ENCODE peak calls at places on chromosomes 16 and 17, in five cellular contexts. Z is GM12878, R is A549, D is K562, K is HepG2. H is an unnamed sample.

GRCh38 chr17:55348749-55349354 is 72.8 kb downstream of the MMD start:
- DNase-seq in Z (no peak), R (peak), D (peak), K (peak), H (peak)

GRCh38 chr16:22678311-22678710 is 135.7 kb upstream of the HS3ST2 start:
- DNase-seq in Z (no peak), R (no peak), D (no peak), K (no peak), H (no peak)

GRCh38 chr17:68612228-68612922 is 11.2 kb upstream of the FAM20A start:
- DNase-seq in Z (no peak), R (no peak), D (no peak), K (no peak), H (no peak)

GRCh38 chr16:72066747-72067146 is 3.7 kb downstream of the HPR start:
- DNase-seq in Z (no peak), R (peak), D (peak), K (peak), H (no peak)

GRCh38 chr16:30185683-30186421 is 2.5 kb downstream of the CORO1A start:
- DNase-seq in Z (peak), R (no peak), D (no peak), K (no peak), H (no peak)

GRCh38 chr17:70344356-70345060 is 175.2 kb downstream of the KCNJ2 start:
- DNase-seq in Z (no peak), R (no peak), D (no peak), K (no peak), H (no peak)

GRCh38 chr17:3888343-3889171 is 4.3 kb downstream of the CAMKK1 start:
- DNase-seq in Z (no peak), R (no peak), D (peak), K (no peak), H (peak)

GRCh38 chr16:86491643-86492030 is 18.7 kb upstream of the FOXF1 start:
- DNase-seq in Z (no peak), R (no peak), D (no peak), K (no peak), H (no peak)

GRCh38 chr17:82110298-82110697 is 12.3 kb upstream of the FASN start:
- DNase-seq in Z (no peak), R (no peak), D (no peak), K (peak), H (no peak)

GRCh38 chr17:33562792-33563191 is 269.7 kb upstream of the ASIC2 start:
- DNase-seq in Z (no peak), R (no peak), D (no peak), K (no peak), H (peak)

GRCh38 chr17:18235743-18236256 is 10.4 kb downstream of the LLGL1 start:
- DNase-seq in Z (no peak), R (no peak), D (no peak), K (no peak), H (no peak)

GRCh38 chr16:25109643-25110042 is 1.9 kb upstream of the LCMT1 start:
- DNase-seq in Z (no peak), R (peak), D (no peak), K (peak), H (no peak)

GRCh38 chr16:56315955-56316354 is 109.4 kb downstream of the AMFR start:
- DNase-seq in Z (no peak), R (no peak), D (no peak), K (no peak), H (no peak)

GRCh38 chr17:50318551-50319310 is 27.2 kb upstream of the XYLT2 start:
- DNase-seq in Z (no peak), R (no peak), D (no peak), K (no peak), H (no peak)

GRCh38 chr17:16986391-16986790 is 14.5 kb upstream of the TNFRSF13B start:
- DNase-seq in Z (no peak), R (no peak), D (no peak), K (no peak), H (no peak)

GRCh38 chr16:88781140-88782077 is 3.6 kb downstream of the PIEZO1 start:
- DNase-seq in Z (no peak), R (no peak), D (no peak), K (no peak), H (no peak)

GRCh38 chr17:48868916-48869500 is 23.6 kb upstream of the ATP5MC1 start:
- DNase-seq in Z (no peak), R (no peak), D (no peak), K (no peak), H (no peak)

GRCh38 chr16:87834668-87835473 is 34.4 kb downstream of the SLC7A5 start:
- DNase-seq in Z (no peak), R (peak), D (no peak), K (no peak), H (no peak)

GRCh38 chr17:4087911-4088693 is 54.7 kb downstream of the ZZEF1 start:
- DNase-seq in Z (no peak), R (no peak), D (no peak), K (no peak), H (no peak)

GRCh38 chr17:81715107-81715871 is 3.2 kb downstream of the SLC25A10 start:
- DNase-seq in Z (no peak), R (no peak), D (no peak), K (no peak), H (no peak)

GRCh38 chr16:67181346-67181745 is 2.4 kb downstream of the MATCAP1 start:
- DNase-seq in Z (no peak), R (no peak), D (no peak), K (no peak), H (no peak)

GRCh38 chr16:4792951-4793513 is 2.1 kb upstream of the SMIM22 start:
- DNase-seq in Z (no peak), R (no peak), D (no peak), K (peak), H (no peak)

GRCh38 chr16:53878216-53878615 is 174.3 kb downstream of the FTO start:
- DNase-seq in Z (no peak), R (no peak), D (no peak), K (no peak), H (no peak)

GRCh38 chr17:2366747-2367494 is 29.6 kb downstream of the SGSM2 start:
- DNase-seq in Z (no peak), R (peak), D (peak), K (no peak), H (peak)

GRCh38 chr16:82031116-82032084 is 3.7 kb upstream of the HSD17B2 start:
- DNase-seq in Z (no peak), R (peak), D (peak), K (peak), H (no peak)

GRCh38 chr16:54370653-54371052 is 84.1 kb upstream of the IRX3 start:
- DNase-seq in Z (no peak), R (no peak), D (peak), K (no peak), H (no peak)

GRCh38 chr16:84823926-84824325 is 4.1 kb downstream of the CRISPLD2 start:
- DNase-seq in Z (no peak), R (no peak), D (no peak), K (no peak), H (no peak)

GRCh38 chr17:31588034-31588433 is 196.6 kb downstream of the RAB11FIP4 start:
- DNase-seq in Z (no peak), R (no peak), D (no peak), K (no peak), H (no peak)

GRCh38 chr17:8294814-8295316 is 335 bp downstream of the SLC25A35 start:
- DNase-seq in Z (no peak), R (no peak), D (no peak), K (no peak), H (no peak)
- TF ChIP-seq ESRRA in Z (no peak), R (no peak), D (no peak), K (no peak), H (no peak)

DNA sequence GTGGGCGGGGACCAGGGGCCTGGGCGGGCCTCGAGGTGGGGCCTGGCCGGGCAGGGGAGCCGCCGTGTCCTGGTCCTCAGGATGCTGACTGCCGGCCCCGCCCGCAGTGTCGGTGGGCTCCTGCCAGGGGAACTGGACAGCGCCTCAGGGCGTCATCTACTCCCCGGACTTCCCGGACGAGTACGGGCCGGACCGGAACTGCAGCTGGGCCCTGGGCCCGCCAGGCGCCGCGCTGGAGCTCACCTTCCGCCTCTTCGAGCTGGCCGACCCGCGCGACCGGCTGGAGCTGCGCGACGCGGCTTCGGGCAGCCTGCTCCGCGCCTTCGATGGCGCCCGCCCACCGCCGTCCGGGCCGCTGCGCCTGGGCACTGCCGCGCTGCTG is 2.4 kb upstream of the PAQR4 start:
- DNase-seq in Z (no peak), R (no peak), D (no peak), K (no peak), H (peak)
- TF ChIP-seq ESRRA in Z (no peak), R (no peak), D (no peak), K (no peak), H (no peak)

DNA sequence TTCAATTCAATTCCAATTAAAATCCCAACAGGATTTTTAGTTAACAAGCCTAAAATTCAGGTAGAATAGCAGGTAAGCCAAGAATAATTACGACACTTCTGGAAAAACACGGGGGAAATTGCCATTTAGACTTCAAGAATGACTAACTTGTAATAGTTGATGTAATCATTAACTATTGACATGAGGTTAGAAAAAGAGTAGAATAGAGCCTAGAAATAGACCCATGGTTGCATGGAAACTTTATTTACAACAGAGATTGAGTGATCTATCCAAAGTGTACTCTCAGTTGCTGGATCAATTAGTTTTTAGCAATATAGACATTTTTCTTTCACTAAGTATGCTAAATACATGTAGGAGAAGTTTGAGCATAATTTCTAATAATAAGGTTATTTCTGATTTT is 3.6 kb upstream of the SLC13A5 start:
- DNase-seq in Z (no peak), R (no peak), D (no peak), K (peak), H (no peak)
- TF ChIP-seq ESRRA in Z (no peak), R (no peak), D (no peak), K (no peak), H (no peak)

GRCh38 chr17:74839955-74840354 is 19.7 kb downstream of the GRIN2C start:
- DNase-seq in Z (no peak), R (no peak), D (no peak), K (no peak), H (no peak)

GRCh38 chr17:74836691-74837467 is 22.8 kb downstream of the GRIN2C start:
- DNase-seq in Z (no peak), R (no peak), D (no peak), K (no peak), H (no peak)

GRCh38 chr17:74840500-74840899 is 19.2 kb downstream of the GRIN2C start:
- DNase-seq in Z (no peak), R (no peak), D (no peak), K (no peak), H (no peak)

GRCh38 chr17:74836191-74836590 is 23.5 kb downstream of the GRIN2C start:
- DNase-seq in Z (no peak), R (no peak), D (no peak), K (no peak), H (no peak)

DNA sequence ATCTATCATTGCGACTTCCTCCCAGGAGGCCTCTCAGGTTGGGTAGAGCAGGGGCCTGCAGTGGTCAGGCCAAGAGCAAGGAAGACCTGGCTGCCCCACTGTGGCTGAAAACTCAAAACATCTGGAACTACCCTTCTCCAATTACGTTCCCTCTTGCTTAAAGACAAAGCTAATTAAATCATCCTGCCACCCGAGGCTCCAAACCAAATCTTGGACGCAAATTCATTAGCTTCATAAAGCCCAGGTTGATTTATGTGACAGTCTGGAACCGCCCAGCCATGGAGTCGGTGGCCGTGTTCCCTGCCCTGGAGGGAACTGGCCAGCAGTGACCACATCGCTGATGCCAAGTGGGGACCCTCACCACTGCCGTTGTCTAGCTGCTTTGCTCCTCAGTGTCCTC is 21.4 kb downstream of the GRIN2C start:
- DNase-seq in Z (no peak), R (no peak), D (no peak), K (no peak), H (no peak)
- TF ChIP-seq ESRRA in Z (no peak), R (no peak), D (no peak), K (no peak), H (no peak)

GRCh38 chr17:42819939-42820535 is 4.0 kb downstream of the BECN1 start:
- DNase-seq in Z (no peak), R (peak), D (peak), K (peak), H (peak)
- TF ChIP-seq ESRRA in Z (no peak), R (no peak), D (no peak), K (no peak), H (no peak)

DNA sequence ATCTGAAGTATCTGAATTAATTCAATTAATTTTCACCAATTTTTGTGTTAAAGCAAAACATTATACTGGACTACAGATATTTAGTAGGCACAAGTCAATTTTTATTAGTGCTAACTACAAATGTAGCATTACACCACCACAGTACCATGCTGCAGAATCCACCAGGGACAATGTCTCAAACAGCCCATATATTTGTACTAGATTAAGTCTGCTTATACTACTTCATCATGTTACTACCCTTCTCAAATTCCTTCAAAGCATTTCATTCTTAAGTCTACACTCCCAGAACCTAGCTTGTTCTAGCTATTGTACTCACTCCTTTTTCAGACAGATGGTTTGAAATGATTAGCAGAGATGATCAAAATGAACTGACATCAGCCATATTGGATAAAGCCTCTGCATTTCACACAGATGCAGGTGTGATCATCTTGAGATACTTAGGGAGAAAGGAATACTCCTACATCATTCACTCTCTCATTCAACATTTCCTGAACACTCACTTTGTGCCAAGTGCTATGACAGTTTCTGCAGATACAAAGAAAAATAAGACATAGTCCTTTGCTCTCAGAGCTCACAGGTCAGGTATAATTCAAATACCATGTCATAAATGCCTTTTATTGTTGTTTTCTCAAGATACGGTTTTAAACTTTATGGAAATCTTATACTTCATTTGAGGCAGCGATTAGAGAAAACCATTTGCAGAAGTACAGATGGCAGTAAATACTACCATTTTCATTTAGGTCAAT is 47.7 kb downstream of the SMURF2 start:
- DNase-seq in Z (no peak), R (no peak), D (no peak), K (no peak), H (no peak)
- TF ChIP-seq ESRRA in Z (no peak), R (no peak), D (no peak), K (no peak), H (no peak)

GRCh38 chr17:38752930-38753506 is 477 bp downstream of the PSMB3 start:
- DNase-seq in Z (no peak), R (no peak), D (no peak), K (no peak), H (no peak)
- TF ChIP-seq ESRRA in Z (no peak), R (no peak), D (no peak), K (no peak), H (no peak)